ENCODE peak calls at places on chromosomes 5 and 9, in seven cellular contexts. H is uterus, Y is body of pancreas, F is prostate gland, U is adrenal gland, R is ovary, E is A549. B is an unnamed sample. For H3K4me1 and H3K9me3, the result is how much of the 10 kb centered on the place peaks cover.

GRCh38 chr5:6899215-6899614 is 186.0 kb downstream of the TENT4A start:
- DNase-seq in H (no peak), Y (peak), F (no peak), U (peak), R (no peak), E (no peak), B (no peak)

GRCh38 chr5:87231037-87231808 is 36.5 kb upstream of the RASA1 start:
- DNase-seq in H (no peak), Y (no peak), F (no peak), U (no peak), R (no peak), E (no peak), B (no peak)

GRCh38 chr9:17191095-17191494 is 56.3 kb downstream of the CNTLN start:
- DNase-seq in H (no peak), Y (no peak), F (no peak), U (no peak), R (no peak), E (no peak), B (no peak)

GRCh38 chr9:127985011-127985410 is 4.2 kb upstream of the EEIG1 start:
- DNase-seq in H (no peak), Y (no peak), F (no peak), U (no peak), R (no peak), E (no peak), B (no peak)

GRCh38 chr5:125065114-125065513 is 318.7 kb upstream of the ZNF608 start:
- DNase-seq in H (no peak), Y (no peak), F (peak), U (no peak), R (no peak), E (no peak), B (no peak)

GRCh38 chr5:168612996-168613395 is 33.8 kb upstream of the PANK3 start:
- DNase-seq in H (no peak), Y (no peak), F (no peak), U (peak), R (no peak), E (no peak), B (no peak)

GRCh38 chr5:375336-375920 is 53.9 kb downstream of the AHRR start:
- DNase-seq in H (no peak), Y (no peak), F (peak), U (no peak), R (no peak), E (no peak), B (peak)

GRCh38 chr5:131221888-131222287 is 42.0 kb upstream of the CDC42SE2 start:
- DNase-seq in H (no peak), Y (no peak), F (no peak), U (no peak), R (no peak), E (no peak), B (no peak)

GRCh38 chr5:172418847-172419810 is 35.2 kb downstream of the SH3PXD2B start:
- DNase-seq in H (peak), Y (peak), F (no peak), U (peak), R (peak), E (no peak), B (no peak)

GRCh38 chr9:129330711-129331279 is 152.7 kb upstream of the IER5L start:
- DNase-seq in H (no peak), Y (no peak), F (no peak), U (no peak), R (no peak), E (peak), B (no peak)

GRCh38 chr9:137671721-137672120 is 52.9 kb downstream of the EHMT1 start:
- DNase-seq in H (no peak), Y (no peak), F (no peak), U (no peak), R (no peak), E (no peak), B (no peak)

DNA sequence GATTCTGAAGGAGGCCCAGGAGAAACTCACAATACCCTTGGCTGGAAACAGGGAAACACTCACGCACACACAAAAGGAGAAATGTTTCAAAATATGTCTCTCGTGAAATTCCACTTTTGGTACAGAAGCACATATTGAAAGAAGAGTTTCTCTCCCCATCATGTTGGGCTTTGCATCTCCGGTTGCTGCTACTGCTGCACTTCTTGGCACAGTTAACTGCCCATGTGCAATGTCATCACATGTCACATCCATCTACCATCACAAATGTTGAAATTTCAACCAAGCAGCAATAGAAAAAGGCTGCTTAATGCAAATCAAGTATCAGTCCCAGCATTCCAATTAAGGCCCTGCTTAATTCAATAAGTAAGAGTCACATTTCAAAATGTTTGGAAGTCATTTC is 72.1 kb downstream of the ABCA1 start:
- DNase-seq in H (no peak), Y (no peak), F (no peak), U (peak), R (no peak), E (no peak), B (no peak)
- H3K4me1 ChIP-seq in H (under half), Y (under half), F (under half), U (half or more), R (under half), E (under half), B (under half)

DNA sequence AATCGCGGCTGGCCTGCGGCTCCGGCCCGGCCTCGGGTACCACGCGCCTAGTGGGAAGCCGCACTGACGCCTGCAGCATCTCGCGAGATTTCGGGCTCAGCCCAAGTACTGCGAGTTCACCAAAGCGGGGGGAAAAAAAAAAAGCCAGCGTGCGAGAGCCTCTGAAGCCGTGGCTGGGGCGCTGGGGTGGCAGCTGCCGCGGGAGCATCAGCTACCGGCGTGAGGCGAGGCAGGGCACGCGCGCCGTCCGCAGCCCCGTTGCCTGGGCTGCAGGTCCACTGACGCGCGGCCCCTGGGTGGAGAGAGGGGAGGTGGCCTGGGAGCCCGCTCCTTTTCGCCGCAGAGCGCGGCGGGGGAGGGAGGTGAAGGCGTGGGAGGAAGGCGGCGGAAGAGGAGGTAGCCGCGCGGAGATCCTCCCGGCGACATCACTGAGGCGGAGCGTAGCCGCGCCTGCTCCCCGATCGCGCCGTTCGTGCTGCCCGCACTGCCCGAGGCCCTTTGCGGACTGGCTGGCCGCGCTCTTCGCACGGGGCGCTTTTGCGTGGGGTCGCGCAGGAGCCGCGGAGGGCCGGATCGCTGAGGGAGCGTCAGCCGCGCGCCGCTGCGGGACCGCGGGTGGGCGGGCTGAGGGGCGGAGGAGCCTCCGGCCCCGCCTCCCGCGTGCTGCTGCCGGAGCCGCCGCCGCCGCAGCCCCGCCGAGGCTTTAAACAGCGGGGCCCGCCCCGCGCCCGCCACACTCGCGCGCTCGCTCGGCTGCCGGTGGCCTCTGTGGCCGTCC is at the start of gene SLC12A2:
- DNase-seq in H (peak), Y (peak), F (peak), U (peak), R (peak), E (peak), B (peak)
- TF ChIP-seq POLR2A in H (peak), Y (peak), F (peak), U (peak), R (peak), E (peak), B (peak)

DNA sequence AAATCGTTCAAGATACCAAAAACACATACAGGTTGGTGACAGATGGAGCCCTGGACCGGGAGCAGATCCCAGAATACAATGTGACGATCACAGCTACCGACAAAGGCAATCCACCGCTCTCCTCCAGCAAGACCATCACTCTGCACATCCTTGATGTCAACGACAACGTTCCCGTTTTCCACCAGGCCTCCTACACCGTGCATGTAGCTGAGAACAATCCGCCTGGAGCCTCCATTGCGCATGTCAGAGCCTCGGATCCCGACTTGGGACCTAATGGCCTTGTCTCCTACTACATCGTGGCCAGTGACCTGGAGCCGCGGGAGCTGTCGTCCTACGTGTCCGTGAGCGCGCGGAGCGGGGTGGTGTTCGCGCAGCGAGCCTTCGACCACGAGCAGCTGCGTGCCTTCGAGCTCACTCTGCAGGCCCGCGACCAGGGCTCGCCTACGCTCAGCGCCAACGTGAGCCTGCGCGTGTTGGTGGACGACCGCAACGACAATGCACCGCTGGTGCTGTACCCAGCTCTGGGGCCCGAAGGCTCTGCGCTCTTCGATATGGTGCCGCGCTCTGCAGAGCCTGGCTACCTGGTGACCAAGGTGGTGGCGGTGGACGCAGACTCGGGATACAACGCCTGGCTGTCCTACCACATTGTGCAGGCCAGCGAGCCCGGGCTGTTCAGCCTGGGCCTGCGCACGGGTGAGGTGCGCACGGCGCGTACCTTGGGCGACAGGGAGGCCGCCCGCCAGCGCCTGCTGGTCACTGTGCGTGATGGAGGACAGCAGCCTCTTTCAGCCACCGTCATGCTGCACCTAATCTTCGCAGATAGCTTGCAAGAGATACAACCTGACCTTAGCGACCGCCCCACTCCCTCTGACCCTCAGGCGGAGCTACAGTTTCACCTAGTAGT is 1.8 kb downstream of the PCDHGB3 start:
- DNase-seq in H (no peak), Y (no peak), F (no peak), U (no peak), R (no peak), E (no peak), B (no peak)
- H3K9me3 ChIP-seq in H (under half), Y (under half), F (under half), U (under half), R (under half), E (under half), B (half or more)

GRCh38 chr5:150777685-150778084 is 872 bp upstream of the SMIM3 start:
- DNase-seq in H (no peak), Y (no peak), F (no peak), U (no peak), R (no peak), E (no peak), B (no peak)

GRCh38 chr5:150778517-150779396 is at the start of gene SMIM3:
- DNase-seq in H (peak), Y (peak), F (peak), U (peak), R (peak), E (peak), B (peak)

GRCh38 chr5:150780180-150780692 is 1.7 kb downstream of the SMIM3 start:
- DNase-seq in H (peak), Y (peak), F (no peak), U (peak), R (peak), E (no peak), B (no peak)

GRCh38 chr5:150779397-150780179 is 1.0 kb downstream of the SMIM3 start:
- DNase-seq in H (no peak), Y (no peak), F (no peak), U (no peak), R (no peak), E (no peak), B (no peak)

GRCh38 chr5:150778103-150778516 is 447 bp upstream of the SMIM3 start:
- DNase-seq in H (no peak), Y (peak), F (no peak), U (no peak), R (no peak), E (no peak), B (no peak)
- H3K4me1 ChIP-seq in H (under half), Y (under half), F (under half), U (under half), R (under half), E (under half), B (under half)

DNA sequence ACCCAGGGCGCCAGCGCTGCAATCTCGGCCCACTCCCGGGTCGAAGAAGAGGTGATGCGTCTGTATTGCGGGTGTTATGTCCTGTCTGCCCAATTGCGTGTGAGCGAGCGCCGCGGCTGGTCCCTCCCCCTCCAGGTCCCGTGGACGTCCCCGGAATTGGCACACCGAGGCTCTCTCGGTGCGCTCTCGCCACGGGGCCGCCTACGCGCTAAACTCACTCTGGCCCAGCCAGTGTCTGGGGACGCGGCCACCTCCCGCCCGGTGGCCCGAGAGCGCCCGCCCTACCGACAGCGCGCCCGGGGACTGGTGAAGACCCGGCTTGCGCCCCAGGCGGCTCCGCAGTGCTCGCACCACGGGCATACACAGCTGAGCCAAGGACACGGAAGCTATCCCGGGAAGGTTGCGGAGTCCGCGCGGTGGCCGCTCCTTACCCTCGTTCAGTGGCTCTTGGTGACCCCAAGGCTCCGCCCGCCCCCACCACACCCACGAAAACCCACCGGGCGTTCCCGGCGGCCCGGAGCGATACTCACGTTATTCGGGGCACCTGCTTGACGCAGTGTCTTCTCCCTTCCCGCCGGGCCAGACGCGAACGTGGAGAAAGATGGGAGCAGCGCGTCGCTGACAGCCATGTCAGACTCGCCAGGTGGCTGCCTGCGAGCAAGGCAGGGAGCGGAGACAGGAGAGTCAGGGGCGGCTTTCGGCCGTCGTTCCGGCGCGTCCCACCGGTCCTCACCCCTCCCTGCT is 997 bp downstream of the KLF4 start:
- DNase-seq in H (peak), Y (peak), F (peak), U (peak), R (peak), E (peak), B (peak)
- TF ChIP-seq POLR2A in H (peak), Y (peak), F (peak), U (peak), R (peak), E (no peak), B (no peak)

DNA sequence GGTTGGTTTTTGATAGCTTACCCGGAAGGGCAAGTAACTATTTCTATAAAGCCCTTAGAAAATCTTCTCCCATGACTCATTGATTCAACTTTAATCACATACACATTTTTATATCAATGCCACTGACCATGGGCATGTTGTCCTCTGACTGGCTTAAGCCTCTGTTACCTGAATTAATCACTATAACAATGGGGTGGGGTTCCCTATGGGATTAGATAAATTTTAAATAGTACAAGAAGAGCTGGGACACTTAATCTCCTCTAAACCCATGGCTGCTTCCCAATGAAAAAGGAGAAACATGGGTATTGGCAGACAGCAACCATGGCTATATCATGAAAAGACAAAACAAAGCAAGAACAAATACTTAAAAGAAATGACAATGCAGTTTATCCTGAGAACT is 636.2 kb downstream of the BRINP1 start:
- DNase-seq in H (no peak), Y (no peak), F (no peak), U (no peak), R (no peak), E (no peak), B (no peak)
- H3K9me3 ChIP-seq in H (under half), Y (under half), F (under half), U (under half), R (under half), E (under half), B (under half)